ENCODE peak calls at places on chromosomes 12 and 14, in seven cellular contexts. V is neural crest cell, W is nephron progenitor cell, C is fibroblast of the aortic adventitia, B is AG10803, Y is mesothelial cell of epicardium, D is dorsolateral prefrontal cortex. T is an unnamed sample.

GRCh38 chr14:84646791-84647500 is 883.0 kb upstream of the FLRT2 start:
- DNase-seq in V (no peak), B (no peak), Y (no peak), D (no peak), C (no peak), W (no peak), T (no peak)

GRCh38 chr12:63415357-63415756 is 252.9 kb downstream of the DPY19L2 start:
- DNase-seq in D (no peak), W (no peak), Y (no peak), V (no peak), B (no peak), C (no peak), T (no peak)

GRCh38 chr14:81193924-81194633 is 26.7 kb downstream of the GTF2A1 start:
- DNase-seq in Y (no peak), V (no peak), B (no peak), D (no peak), W (no peak), C (no peak), T (no peak)

GRCh38 chr12:25151476-25151875 is 43.5 kb downstream of the DNAI7 start:
- DNase-seq in D (peak; percentile 34), Y (no peak), C (peak; percentile 94), W (no peak), B (peak; percentile 92), V (no peak), T (peak; percentile 95)

GRCh38 chr12:26938660-26939185 is 453 bp downstream of the FGFR1OP2 start:
- DNase-seq in D (no peak), C (no peak), V (no peak), W (peak; percentile 71), Y (peak; percentile 40), B (no peak), T (no peak)

GRCh38 chr12:46089414-46090162 is 99.2 kb upstream of the SCAF11 start:
- DNase-seq in D (no peak), W (no peak), V (no peak), C (peak; percentile 7), B (peak; percentile 68), Y (no peak), T (no peak)

GRCh38 chr14:56036353-56036752 is 81.9 kb upstream of the PELI2 start:
- DNase-seq in C (no peak), V (no peak), B (no peak), Y (no peak), W (no peak), D (no peak), T (no peak)

GRCh38 chr14:96637521-96637920 is 135.3 kb downstream of the PAPOLA start:
- DNase-seq in Y (no peak), W (no peak), D (no peak), V (no peak), B (no peak), C (no peak), T (no peak)

GRCh38 chr12:85322715-85323114 is 42.7 kb downstream of the ALX1 start:
- DNase-seq in V (no peak), B (peak; percentile 1), Y (no peak), D (no peak), W (no peak), C (peak; percentile 5), T (no peak)

GRCh38 chr14:93396456-93396855 is 34.3 kb upstream of the UNC79 start:
- DNase-seq in W (no peak), B (no peak), D (no peak), Y (no peak), C (no peak), V (no peak), T (no peak)

GRCh38 chr12:116141110-116141832 is 136.2 kb downstream of the MED13L start:
- DNase-seq in D (no peak), V (no peak), Y (no peak), W (no peak), C (no peak), B (no peak), T (no peak)
- TF ChIP-seq CTCF in D (peak; percentile 64), V (no peak), Y (no peak), W (no peak), C (no peak), B (peak; percentile 21), T (peak; percentile 51)

DNA sequence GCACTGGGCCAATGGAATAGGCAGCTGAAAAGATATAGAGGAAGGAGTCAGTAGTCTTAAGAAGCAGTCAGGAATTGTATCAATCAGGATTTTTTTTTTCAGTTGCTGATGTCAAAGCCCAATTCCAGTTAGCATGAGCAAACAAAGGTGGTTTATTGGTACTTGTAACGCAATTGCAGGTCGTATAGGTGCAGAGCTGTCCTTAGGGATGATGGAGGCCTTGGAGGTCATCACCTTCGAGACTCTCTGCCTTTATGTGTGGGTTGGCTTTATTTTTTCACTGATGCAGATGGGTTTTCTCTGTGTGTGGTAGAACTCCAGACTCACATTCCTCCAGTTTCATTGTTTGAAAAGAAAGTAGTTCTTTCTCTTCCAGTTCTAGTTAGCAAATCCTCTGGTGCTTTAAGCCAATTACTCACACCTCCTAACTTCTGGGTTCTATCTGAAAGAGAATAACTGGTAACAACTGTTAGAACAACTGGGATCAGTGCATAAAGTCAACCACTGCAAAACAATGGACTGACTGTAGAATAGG is 139.2 kb upstream of the LRIG3 start:
- DNase-seq in C (no peak), B (no peak), Y (no peak), W (no peak), D (no peak), V (no peak), T (no peak)
- TF ChIP-seq CTCF in C (no peak), B (no peak), Y (no peak), W (no peak), D (no peak), V (no peak), T (no peak)

GRCh38 chr14:89720076-89720687 is 234.3 kb downstream of the EFCAB11 start:
- DNase-seq in W (no peak), V (no peak), Y (no peak), D (no peak), C (no peak), B (no peak), T (no peak)
- TF ChIP-seq CTCF in W (no peak), V (no peak), Y (no peak), D (no peak), C (no peak), B (no peak), T (no peak)

GRCh38 chr14:71362282-71362681 is 455.0 kb downstream of the PCNX1 start:
- DNase-seq in V (no peak), Y (no peak), C (no peak), D (no peak), W (no peak), B (no peak), T (no peak)
- TF ChIP-seq CTCF in V (no peak), Y (no peak), C (no peak), D (no peak), W (no peak), B (no peak), T (no peak)

GRCh38 chr12:86838709-86839108 is 582.5 kb upstream of the MGAT4C start:
- DNase-seq in Y (no peak), D (no peak), W (no peak), B (no peak), C (peak; percentile 38), V (no peak), T (no peak)
- TF ChIP-seq CTCF in Y (no peak), D (peak; percentile 47), W (no peak), B (no peak), C (peak; percentile 21), V (no peak), T (no peak)

GRCh38 chr14:57189070-57189469 is 79.6 kb downstream of the EXOC5 start:
- DNase-seq in V (no peak), D (no peak), C (peak; percentile 26), B (peak; percentile 50), W (no peak), Y (no peak), T (peak; percentile 7)
- TF ChIP-seq CTCF in V (peak; percentile 47), D (peak; percentile 57), C (peak; percentile 18), B (peak; percentile 45), W (no peak), Y (no peak), T (no peak)

GRCh38 chr12:106854723-106855122 is 80.2 kb downstream of the RIC8B start:
- DNase-seq in V (no peak), B (no peak), W (no peak), D (no peak), Y (no peak), C (no peak), T (no peak)

GRCh38 chr12:106845910-106846309 is 71.4 kb downstream of the RIC8B start:
- DNase-seq in B (no peak), W (no peak), V (no peak), D (no peak), C (no peak), Y (no peak), T (peak; percentile 50)

GRCh38 chr12:106855221-106855758 is 80.8 kb downstream of the RIC8B start:
- DNase-seq in C (no peak), W (no peak), Y (no peak), V (no peak), D (no peak), B (no peak), T (no peak)

GRCh38 chr12:106847861-106848260 is 73.4 kb downstream of the RIC8B start:
- DNase-seq in V (no peak), B (no peak), Y (no peak), D (no peak), W (no peak), C (no peak), T (no peak)

GRCh38 chr12:106851306-106851705 is 76.8 kb downstream of the RIC8B start:
- DNase-seq in D (no peak), C (no peak), W (no peak), V (no peak), B (no peak), Y (no peak), T (no peak)
- TF ChIP-seq CTCF in D (no peak), C (no peak), W (no peak), V (no peak), B (no peak), Y (no peak), T (no peak)

GRCh38 chr12:3496964-3497363 is 6.0 kb downstream of the PRMT8 start:
- DNase-seq in D (no peak), V (no peak), C (no peak), Y (no peak), W (no peak), B (no peak), T (no peak)
- TF ChIP-seq CTCF in D (peak; percentile 15), V (peak; percentile 57), C (no peak), Y (no peak), W (no peak), B (no peak), T (no peak)

GRCh38 chr12:53988519-53989226 is 3.7 kb downstream of the HOXC10 start:
- DNase-seq in D (no peak), C (no peak), V (no peak), B (no peak), W (no peak), Y (no peak), T (no peak)

GRCh38 chr12:53987748-53988147 is 2.8 kb downstream of the HOXC10 start:
- DNase-seq in Y (no peak), W (no peak), V (no peak), D (no peak), C (no peak), B (no peak), T (no peak)

GRCh38 chr12:53991077-53991460 is 6.1 kb downstream of the HOXC10 start:
- DNase-seq in W (no peak), V (no peak), B (peak; percentile 92), C (peak; percentile 30), D (no peak), Y (no peak), T (no peak)

GRCh38 chr12:53990311-53991076 is 5.5 kb downstream of the HOXC10 start:
- DNase-seq in C (no peak), D (no peak), B (no peak), Y (no peak), V (no peak), W (no peak), T (no peak)

GRCh38 chr12:53989227-53990113 is 4.5 kb downstream of the HOXC10 start:
- DNase-seq in W (no peak), C (peak; percentile 62), D (no peak), B (peak; percentile 88), V (no peak), Y (no peak), T (no peak)
- TF ChIP-seq CTCF in W (peak; percentile 27), C (peak; percentile 64), D (peak; percentile 44), B (peak; percentile 76), V (peak; percentile 65), Y (peak; percentile 37), T (peak; percentile 69)